ENCODE peak calls at places on chromosomes 6 and 20, in seven cellular contexts. I, F, G, Y, C, T and A are unnamed samples.
A peak's percentile ranks its signal among the peaks of the same experiment; 100 is the strongest.

GRCh38 chr20:32050851-32051556 is 1.0 kb upstream of the HCK start:
- DNase-seq in I (peak; percentile 85), F (no peak), G (peak; percentile 33), Y (no peak), C (no peak), T (no peak), A (peak; percentile 60)

GRCh38 chr6:117498159-117498558 is 15.7 kb downstream of the DCBLD1 start:
- DNase-seq in I (no peak), F (peak; percentile 74), G (no peak), Y (no peak), C (no peak), T (no peak), A (no peak)

GRCh38 chr6:87920245-87920644 is 127.4 kb upstream of the SPACA1 start:
- DNase-seq in I (no peak), F (no peak), G (no peak), Y (no peak), C (no peak), T (no peak), A (no peak)

GRCh38 chr6:143449731-143450452 is 603 bp downstream of the ADAT2 start:
- DNase-seq in I (no peak), F (peak; percentile 60), G (peak; percentile 58), Y (peak; percentile 26), C (no peak), T (no peak), A (no peak)

GRCh38 chr6:78883651-78884050 is 16.3 kb downstream of the IRAK1BP1 start:
- DNase-seq in I (no peak), F (no peak), G (no peak), Y (no peak), C (no peak), T (no peak), A (no peak)

GRCh38 chr20:40880063-40880715 is 148.4 kb upstream of the TOP1 start:
- DNase-seq in I (no peak), F (no peak), G (no peak), Y (peak; percentile 48), C (no peak), T (no peak), A (no peak)

GRCh38 chr20:21518292-21518991 is 4.6 kb upstream of the NKX2-2 start:
- DNase-seq in I (peak; percentile 71), F (no peak), G (no peak), Y (no peak), C (no peak), T (no peak), A (no peak)

GRCh38 chr6:140174509-140174908 is 800.1 kb upstream of the CITED2 start:
- DNase-seq in I (no peak), F (peak; percentile 91), G (no peak), Y (no peak), C (peak; percentile 8), T (no peak), A (no peak)

GRCh38 chr20:4961746-4962145 is 39.6 kb downstream of the SLC23A2 start:
- DNase-seq in I (no peak), F (peak; percentile 95), G (no peak), Y (no peak), C (no peak), T (no peak), A (no peak)

GRCh38 chr20:23628402-23629016 is 9.2 kb downstream of the CST3 start:
- DNase-seq in I (no peak), F (peak; percentile 22), G (no peak), Y (no peak), C (no peak), T (no peak), A (no peak)

GRCh38 chr6:45478235-45478634 is 100.5 kb upstream of the SUPT3H start:
- DNase-seq in I (no peak), F (peak; percentile 62), G (no peak), Y (no peak), C (no peak), T (no peak), A (no peak)

GRCh38 chr20:51594999-51595532 is 52.5 kb upstream of the NFATC2 start:
- DNase-seq in I (peak; percentile 83), F (peak; percentile 93), G (peak; percentile 86), Y (peak; percentile 90), C (peak; percentile 73), T (peak; percentile 89), A (peak; percentile 84)
- H3K4me3 ChIP-seq in I (no peak overlapping the region), F (no peak overlapping the region), G (no peak overlapping the region), Y (no peak overlapping the region), C (no peak overlapping the region), T (peak overlapping the region; percentile 8), A (peak overlapping the region; percentile 12)

DNA sequence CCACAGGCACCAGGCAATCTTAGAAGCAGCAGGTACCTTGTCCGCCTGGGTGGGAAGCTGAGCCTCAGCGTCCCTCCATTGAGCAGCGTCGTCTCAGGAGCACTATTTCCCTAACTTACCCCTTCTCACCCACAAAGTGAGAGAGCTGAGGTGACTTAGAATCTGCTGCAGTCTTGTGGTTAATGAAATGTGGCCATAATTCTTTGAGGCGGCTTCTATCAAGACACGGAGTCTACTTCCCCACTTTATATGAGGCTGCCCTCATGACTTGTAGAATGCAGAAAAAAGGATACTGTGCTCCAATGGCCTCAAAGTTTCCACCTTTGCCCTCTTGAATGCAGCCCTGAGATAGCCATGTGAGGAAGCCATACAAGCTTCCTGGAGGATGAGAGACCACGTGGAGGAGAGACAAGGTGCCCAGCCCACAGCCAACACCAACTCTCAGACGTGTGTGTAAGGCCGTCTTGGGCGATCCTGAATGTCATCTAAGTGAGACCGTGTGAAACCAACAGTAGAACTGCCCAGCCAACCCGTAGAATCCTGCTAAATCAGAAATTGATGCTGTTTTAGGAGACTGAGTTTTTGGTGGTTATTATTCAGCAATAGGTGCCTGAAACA is 9.1 kb upstream of the TAGAP start:
- DNase-seq in I (no peak), F (no peak), G (no peak), Y (no peak), C (no peak), T (no peak), A (no peak)
- H3K27me3 ChIP-seq in I (no peaks in the 10 kb centered on the region), F (no peaks in the 10 kb centered on the region), G (no peaks in the 10 kb centered on the region), Y (no peaks in the 10 kb centered on the region), C (peaks cover 9% of the 10 kb centered on the region), T (peaks cover 30% of the 10 kb centered on the region), A (peaks cover 54% of the 10 kb centered on the region)

GRCh38 chr20:2799271-2799670 is 1.2 kb downstream of the CPXM1 start:
- DNase-seq in I (no peak), F (no peak), G (no peak), Y (no peak), C (no peak), T (no peak), A (no peak)
- H3K4me3 ChIP-seq in I (peak overlapping the region; percentile 95), F (peak overlapping the region; percentile 77), G (no peak overlapping the region), Y (no peak overlapping the region), C (no peak overlapping the region), T (peak overlapping the region; percentile 40), A (peak overlapping the region; percentile 56)

GRCh38 chr20:16952965-16953364 is 204.8 kb downstream of the OTOR start:
- DNase-seq in I (no peak), F (no peak), G (no peak), Y (no peak), C (no peak), T (no peak), A (no peak)
- H3K27me3 ChIP-seq in I (no peaks in the 10 kb centered on the region), F (no peaks in the 10 kb centered on the region), G (no peaks in the 10 kb centered on the region), Y (no peaks in the 10 kb centered on the region), C (peaks cover 13% of the 10 kb centered on the region), T (no peaks in the 10 kb centered on the region), A (no peaks in the 10 kb centered on the region)

GRCh38 chr6:132132420-132132819 is 181.2 kb upstream of the CCN2 start:
- DNase-seq in I (no peak), F (peak; percentile 77), G (no peak), Y (no peak), C (no peak), T (no peak), A (no peak)

GRCh38 chr6:132133734-132134490 is 182.7 kb upstream of the CCN2 start:
- DNase-seq in I (no peak), F (no peak), G (no peak), Y (no peak), C (no peak), T (no peak), A (no peak)

GRCh38 chr6:132131777-132132176 is 180.6 kb upstream of the CCN2 start:
- DNase-seq in I (no peak), F (peak; percentile 98), G (no peak), Y (no peak), C (peak; percentile 8), T (no peak), A (peak; percentile 21)

GRCh38 chr6:132131351-132131750 is 180.2 kb upstream of the CCN2 start:
- DNase-seq in I (no peak), F (peak; percentile 51), G (no peak), Y (no peak), C (no peak), T (no peak), A (no peak)

DNA sequence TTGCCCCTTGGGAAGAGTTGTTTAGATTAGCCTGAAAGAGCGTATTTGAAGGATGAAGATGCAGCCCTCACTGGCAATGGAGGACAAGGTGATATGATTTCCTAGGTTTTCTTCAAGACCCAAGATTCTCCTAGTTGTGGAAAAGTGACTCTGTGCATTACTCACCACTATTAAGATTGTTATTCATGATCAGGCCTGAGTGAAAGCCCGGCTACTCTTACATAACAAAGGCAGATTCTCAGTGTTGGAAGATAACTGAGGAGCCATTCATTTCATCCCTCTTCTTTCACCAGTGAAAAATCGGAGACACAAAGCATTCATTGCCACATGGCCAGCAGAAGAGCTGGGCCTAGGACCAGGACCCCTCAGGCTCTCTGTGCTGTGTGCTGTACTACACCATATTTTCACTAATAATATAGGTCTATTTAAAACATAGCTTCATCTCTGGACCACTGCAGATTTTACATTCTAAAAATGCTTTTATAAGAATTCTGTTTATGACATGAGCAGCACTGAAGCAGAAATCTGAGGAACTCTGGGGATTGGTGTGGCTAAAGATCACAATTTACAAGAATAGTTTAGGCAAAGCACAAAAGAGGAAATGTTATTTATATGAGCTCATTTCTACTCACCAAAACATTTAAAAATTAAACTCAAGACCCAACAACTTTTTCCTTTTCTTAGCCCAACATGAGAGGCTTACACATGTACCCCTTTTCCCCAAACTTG is 181.9 kb upstream of the CCN2 start:
- DNase-seq in I (no peak), F (peak; percentile 44), G (no peak), Y (no peak), C (no peak), T (no peak), A (no peak)
- H3K4me3 ChIP-seq in I (no peak overlapping the region), F (no peak overlapping the region), G (no peak overlapping the region), Y (no peak overlapping the region), C (no peak overlapping the region), T (no peak overlapping the region), A (no peak overlapping the region)

DNA sequence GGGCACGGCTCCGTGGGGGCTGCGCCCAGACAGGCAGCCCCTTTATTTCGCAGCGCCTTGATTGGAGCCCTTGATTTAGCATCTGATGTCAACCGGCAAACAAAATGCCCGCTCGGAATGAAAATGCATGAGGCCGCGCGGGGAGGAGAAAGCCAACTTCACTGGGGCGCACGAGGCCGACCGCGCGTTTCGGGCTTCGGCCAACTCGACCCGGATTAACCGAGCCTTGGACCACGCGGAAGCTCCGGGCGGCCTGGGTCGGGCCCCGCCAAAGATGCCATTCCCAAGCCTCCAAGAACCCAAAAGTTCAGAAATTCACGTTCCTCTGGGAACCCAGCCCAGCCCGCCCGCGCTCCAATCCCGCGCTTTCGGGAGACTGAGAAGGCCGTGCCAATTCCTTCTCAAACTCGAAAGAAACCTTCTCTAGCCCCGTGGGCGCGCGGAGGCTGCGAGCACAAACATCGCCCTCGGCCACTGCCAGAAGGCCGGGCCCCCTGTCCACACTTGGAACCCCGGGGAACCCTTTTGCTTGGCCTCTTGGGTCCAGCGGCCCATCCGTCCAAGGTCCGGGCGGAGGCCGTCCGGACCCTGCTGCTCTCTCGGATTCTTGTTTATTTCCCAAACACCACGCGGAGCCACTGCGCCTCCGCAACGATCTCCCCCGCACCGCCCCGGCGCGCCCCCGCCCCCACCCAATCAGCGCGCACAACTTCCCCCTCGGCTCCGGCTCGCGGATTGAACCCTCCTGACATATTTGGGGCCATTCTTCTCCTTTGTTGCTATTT is 816 bp upstream of the INSM1 start:
- DNase-seq in I (peak; percentile 86), F (no peak), G (no peak), Y (no peak), C (no peak), T (no peak), A (no peak)
- H3K27me3 ChIP-seq in I (peaks cover 84% of the 10 kb centered on the region), F (peaks cover 100% of the 10 kb centered on the region), G (peaks cover 78% of the 10 kb centered on the region), Y (peaks cover 82% of the 10 kb centered on the region), C (peaks cover 17% of the 10 kb centered on the region), T (peaks cover 62% of the 10 kb centered on the region), A (peaks cover 99% of the 10 kb centered on the region)